ENCODE peak calls at places on chromosome 9, in six cellular contexts. Y, O, S, U, A and X are unnamed samples.

GRCh38 chr9:122941560-122942234 is 877 bp downstream of the RABGAP1 start:
- DNase-seq in Y (no peak), O (peak; percentile 5), S (no peak), U (peak; percentile 65), A (peak; percentile 51), X (no peak)

GRCh38 chr9:18826248-18826647 is 206.8 kb downstream of the SAXO1 start:
- DNase-seq in Y (no peak), O (no peak), S (no peak), U (no peak), A (no peak), X (no peak)

GRCh38 chr9:115013998-115014397 is 83.6 kb upstream of the TNFSF8 start:
- DNase-seq in Y (no peak), O (peak; percentile 57), S (peak; percentile 79), U (peak; percentile 81), A (peak; percentile 75), X (peak; percentile 46)

GRCh38 chr9:92468206-92468605 is 14.1 kb downstream of the ASPN start:
- DNase-seq in Y (no peak), O (no peak), S (no peak), U (peak; percentile 56), A (no peak), X (no peak)

GRCh38 chr9:136410500-136411287 is at the start of the genes ENTR1 and PMPCA:
- DNase-seq in Y (peak; percentile 74), O (peak; percentile 68), S (peak; percentile 96), U (peak; percentile 97), A (peak; percentile 96), X (peak; percentile 96)

GRCh38 chr9:134413890-134414731 is 87.9 kb downstream of the RXRA start:
- DNase-seq in Y (peak; percentile 31), O (no peak), S (peak; percentile 90), U (peak; percentile 48), A (no peak), X (no peak)

GRCh38 chr9:117392992-117393391 is 21.9 kb downstream of the ASTN2 start:
- DNase-seq in Y (no peak), O (no peak), S (no peak), U (no peak), A (no peak), X (no peak)

GRCh38 chr9:91915524-91916266 is 34.3 kb downstream of the ROR2 start:
- DNase-seq in Y (no peak), O (no peak), S (no peak), U (no peak), A (no peak), X (no peak)

GRCh38 chr9:80792721-80793120 is 896.6 kb downstream of the TLE1 start:
- DNase-seq in Y (no peak), O (no peak), S (no peak), U (no peak), A (no peak), X (no peak)

GRCh38 chr9:100756217-100756616 is 178.3 kb downstream of the CAVIN4 start:
- DNase-seq in Y (no peak), O (no peak), S (no peak), U (no peak), A (no peak), X (no peak)

GRCh38 chr9:84315278-84315877 is 25.2 kb downstream of the SLC28A3 start:
- DNase-seq in Y (no peak), O (peak; percentile 58), S (no peak), U (peak; percentile 57), A (peak; percentile 65), X (no peak)

GRCh38 chr9:16794871-16795639 is 75.4 kb downstream of the BNC2 start:
- DNase-seq in Y (no peak), O (no peak), S (no peak), U (no peak), A (no peak), X (no peak)

GRCh38 chr9:130167927-130168326 is 4.3 kb upstream of the NCS1 start:
- DNase-seq in Y (no peak), O (no peak), S (no peak), U (no peak), A (no peak), X (no peak)

GRCh38 chr9:84121991-84122523 is 141.5 kb downstream of the RMI1 start:
- DNase-seq in Y (no peak), O (no peak), S (no peak), U (no peak), A (no peak), X (no peak)

GRCh38 chr9:130743644-130744043 is 50.1 kb downstream of the EXOSC2 start:
- DNase-seq in Y (no peak), O (no peak), S (no peak), U (no peak), A (no peak), X (no peak)

GRCh38 chr9:69961834-69962233 is 81.8 kb upstream of the MAMDC2 start:
- DNase-seq in Y (no peak), O (no peak), S (no peak), U (no peak), A (no peak), X (no peak)

GRCh38 chr9:137310190-137311052 is 8.3 kb upstream of the NRARP start:
- DNase-seq in Y (no peak), O (no peak), S (no peak), U (no peak), A (peak; percentile 82), X (peak; percentile 59)